ENCODE peak calls at places on chromosomes 13 and 19, in six cellular contexts. C, Q, J, P, F and W are unnamed samples.

GRCh38 chr19:13089139-13089856 is 13.4 kb downstream of the LYL1 start:
- DNase-seq in C (peak), Q (no peak), J (no peak), P (no peak), F (peak), W (peak)

GRCh38 chr13:111123649-111124048 is 8.5 kb downstream of the ARHGEF7 start:
- DNase-seq in C (no peak), Q (no peak), J (no peak), P (no peak), F (no peak), W (no peak)

GRCh38 chr13:25037057-25037813 is 58.7 kb upstream of the PABPC3 start:
- DNase-seq in C (peak), Q (peak), J (peak), P (peak), F (peak), W (peak)

GRCh38 chr19:5952193-5953033 is 25.5 kb downstream of the RANBP3 start:
- DNase-seq in C (no peak), Q (peak), J (no peak), P (no peak), F (no peak), W (no peak)

GRCh38 chr13:20702945-20703784 is at the start of gene IL17D:
- DNase-seq in C (peak), Q (peak), J (no peak), P (peak), F (peak), W (peak)

GRCh38 chr19:6768236-6768785 is 1.1 kb upstream of the SH2D3A start:
- DNase-seq in C (no peak), Q (no peak), J (no peak), P (no peak), F (no peak), W (no peak)

GRCh38 chr19:49421039-49421877 is 2.0 kb downstream of the PTH2 start:
- DNase-seq in C (peak), Q (peak), J (no peak), P (peak), F (peak), W (no peak)

GRCh38 chr13:30735025-30735967 is at the start of gene ALOX5AP:
- DNase-seq in C (peak), Q (no peak), J (no peak), P (no peak), F (peak), W (peak)

GRCh38 chr19:55613396-55613795 is 7.9 kb downstream of the ZNF865 start:
- DNase-seq in C (no peak), Q (no peak), J (no peak), P (no peak), F (no peak), W (no peak)

GRCh38 chr19:1862068-1862423 is 1.3 kb downstream of the KLF16 start:
- DNase-seq in C (no peak), Q (no peak), J (no peak), P (no peak), F (no peak), W (no peak)

GRCh38 chr19:50500753-50501151 is 10.2 kb downstream of the JOSD2 start:
- DNase-seq in C (no peak), Q (no peak), J (no peak), P (no peak), F (no peak), W (no peak)

GRCh38 chr19:30450945-30451344 is 78.8 kb downstream of the ZNF536 start:
- DNase-seq in C (no peak), Q (no peak), J (no peak), P (no peak), F (no peak), W (no peak)

GRCh38 chr19:46586294-46586693 is 14.8 kb upstream of the CALM3 start:
- DNase-seq in C (no peak), Q (no peak), J (no peak), P (no peak), F (no peak), W (no peak)

GRCh38 chr13:105510363-105510762 is 1025.1 kb downstream of the EFNB2 start:
- DNase-seq in C (no peak), Q (no peak), J (no peak), P (no peak), F (no peak), W (no peak)

GRCh38 chr19:30029721-30030510 is 87.9 kb downstream of the URI1 start:
- DNase-seq in C (no peak), Q (no peak), J (peak), P (no peak), F (no peak), W (no peak)

GRCh38 chr19:45253396-45254027 is 2.4 kb downstream of the MARK4 start:
- DNase-seq in C (no peak), Q (no peak), J (no peak), P (no peak), F (peak), W (no peak)

GRCh38 chr19:5218255-5218855 is 122.3 kb downstream of the PTPRS start:
- DNase-seq in C (no peak), Q (no peak), J (no peak), P (no peak), F (no peak), W (no peak)

GRCh38 chr19:41324921-41325639 is 15.1 kb downstream of the CCDC97 start:
- DNase-seq in C (no peak), Q (peak), J (no peak), P (peak), F (no peak), W (no peak)

GRCh38 chr19:17025361-17025760 is 1.2 kb downstream of the CPAMD8 start:
- DNase-seq in C (no peak), Q (no peak), J (no peak), P (no peak), F (no peak), W (no peak)

GRCh38 chr13:95607363-95607762 is 37.1 kb downstream of the DZIP1 start:
- DNase-seq in C (no peak), Q (no peak), J (peak), P (no peak), F (no peak), W (no peak)

GRCh38 chr19:492091-492531 is 4.2 kb upstream of the MADCAM1 start:
- DNase-seq in C (no peak), Q (peak), J (no peak), P (peak), F (peak), W (no peak)

GRCh38 chr13:48818495-48818961 is 157.2 kb upstream of the FNDC3A start:
- DNase-seq in C (no peak), Q (no peak), J (peak), P (peak), F (no peak), W (no peak)

GRCh38 chr19:2721570-2722540 is 683 bp upstream of the DIRAS1 start:
- DNase-seq in C (no peak), Q (no peak), J (no peak), P (no peak), F (no peak), W (no peak)

GRCh38 chr19:15769586-15769985 is 17.9 kb upstream of the OR10H5 start:
- DNase-seq in C (no peak), Q (no peak), J (no peak), P (no peak), F (no peak), W (no peak)

GRCh38 chr19:57633832-57634131 is 814 bp downstream of the ZNF211 start:
- DNase-seq in C (no peak), Q (no peak), J (no peak), P (no peak), F (no peak), W (no peak)